ENCODE peak calls at places on chromosomes 11 and 22, in six cellular contexts. V is HCT116, A is SK-N-SH, X is K562, I is stomach, N is transverse colon. P is an unnamed sample.
A peak's percentile ranks its signal among the peaks of the same experiment; 100 is the strongest.

GRCh38 chr11:124884340-124884739 is 13.3 kb downstream of the ROBO4 start:
- DNase-seq in N (no peak), A (no peak), V (no peak), X (no peak), I (no peak), P (no peak)

GRCh38 chr11:78032090-78032489 is 9.0 kb upstream of the KCTD14 start:
- DNase-seq in V (no peak), X (no peak), N (no peak), A (peak; percentile 42), I (peak; percentile 72), P (no peak)

GRCh38 chr22:50577987-50578775 is at the start of gene CPT1B:
- DNase-seq in N (no peak), I (no peak), X (peak; percentile 28), A (no peak), V (no peak), P (no peak)

GRCh38 chr11:122664188-122664587 is 8.7 kb downstream of the UBASH3B start:
- DNase-seq in I (no peak), V (no peak), N (no peak), A (no peak), X (no peak), P (no peak)

GRCh38 chr11:126282361-126282741 is 542 bp upstream of the TIRAP start:
- DNase-seq in X (peak; percentile 36), A (peak; percentile 81), I (peak; percentile 34), V (no peak), N (peak; percentile 57), P (peak; percentile 24)

GRCh38 chr22:49229483-49230193 is 598.0 kb downstream of the BRD1 start:
- DNase-seq in N (no peak), I (no peak), X (no peak), V (no peak), A (no peak), P (peak; percentile 1)

GRCh38 chr22:18973264-18974031 is 37.4 kb upstream of the PRODH start:
- DNase-seq in A (no peak), N (no peak), I (no peak), X (peak; percentile 14), V (no peak), P (no peak)

GRCh38 chr11:65574147-65574962 is 1.5 kb upstream of the EHBP1L1 start:
- DNase-seq in N (peak; percentile 90), X (peak; percentile 86), V (peak; percentile 83), I (peak; percentile 89), A (peak; percentile 98), P (peak; percentile 77)

GRCh38 chr11:91707652-91708051 is 517.0 kb upstream of the FAT3 start:
- DNase-seq in X (no peak), N (no peak), V (no peak), A (no peak), I (no peak), P (no peak)

GRCh38 chr11:26263769-26264168 is 68.2 kb upstream of the ANO3 start:
- DNase-seq in V (no peak), I (no peak), A (no peak), N (no peak), X (no peak), P (no peak)

GRCh38 chr22:20235453-20235991 is 32.6 kb downstream of the RTN4R start:
- DNase-seq in I (no peak), N (no peak), X (no peak), A (no peak), V (no peak), P (no peak)

GRCh38 chr11:11979487-11980117 is 28.8 kb downstream of the DKK3 start:
- DNase-seq in N (no peak), I (peak; percentile 60), A (peak; percentile 69), V (no peak), X (no peak), P (no peak)

GRCh38 chr11:117146521-117146920 is 2.4 kb downstream of the PAFAH1B2 start:
- DNase-seq in N (no peak), V (no peak), I (no peak), X (no peak), A (no peak), P (no peak)

GRCh38 chr11:100687032-100687629 is at the start of gene ARHGAP42:
- DNase-seq in V (no peak), X (peak; percentile 44), N (peak; percentile 77), I (peak; percentile 70), A (peak; percentile 42), P (peak; percentile 49)

GRCh38 chr11:107957109-107957588 is 28.9 kb downstream of the RAB39A start:
- DNase-seq in A (peak; percentile 78), N (no peak), V (no peak), I (no peak), X (no peak), P (no peak)

GRCh38 chr11:123405123-123405592 is 24.9 kb upstream of the GRAMD1B start:
- DNase-seq in A (no peak), N (no peak), X (no peak), V (no peak), I (no peak), P (no peak)

GRCh38 chr22:26656896-26657851 is at the start of gene MIAT:
- DNase-seq in I (peak; percentile 40), N (peak; percentile 64), A (peak; percentile 84), V (no peak), X (peak; percentile 51), P (no peak)

GRCh38 chr22:50691521-50691920 is 18.9 kb downstream of the SHANK3 start:
- DNase-seq in X (peak; percentile 25), I (no peak), N (peak; percentile 23), V (peak; percentile 29), A (no peak), P (no peak)

GRCh38 chr11:69636512-69636866 is 4.5 kb upstream of the CCND1 start:
- DNase-seq in V (peak; percentile 80), X (no peak), I (peak; percentile 62), N (peak; percentile 73), A (no peak), P (no peak)

GRCh38 chr11:102546427-102546826 is 15.9 kb upstream of the MMP7 start:
- DNase-seq in N (no peak), I (no peak), A (no peak), V (no peak), X (no peak), P (no peak)

GRCh38 chr11:120952503-120953229 is 71.2 kb upstream of the TBCEL start:
- DNase-seq in A (peak; percentile 89), I (peak; percentile 73), V (peak; percentile 61), X (peak; percentile 87), N (peak; percentile 79), P (peak; percentile 74)

GRCh38 chr11:122706261-122706660 is 50.7 kb downstream of the UBASH3B start:
- DNase-seq in I (no peak), A (no peak), V (no peak), N (no peak), X (no peak), P (no peak)

GRCh38 chr11:77873345-77873744 is 52.4 kb downstream of the AAMDC start:
- DNase-seq in V (no peak), N (no peak), A (no peak), I (no peak), X (no peak), P (no peak)

GRCh38 chr11:2312232-2313042 is 10.6 kb downstream of the TSPAN32 start:
- DNase-seq in V (no peak), I (no peak), X (no peak), N (no peak), A (peak; percentile 36), P (no peak)

GRCh38 chr11:95588821-95589220 is 200.8 kb downstream of the FAM76B start:
- DNase-seq in V (no peak), N (no peak), A (no peak), X (no peak), I (no peak), P (no peak)

GRCh38 chr11:120746395-120746794 is 234.8 kb downstream of the GRIK4 start:
- DNase-seq in V (no peak), X (no peak), A (no peak), N (no peak), I (no peak), P (no peak)

GRCh38 chr11:79290766-79291165 is 150.1 kb downstream of the TENM4 start:
- DNase-seq in X (no peak), A (no peak), V (no peak), I (no peak), N (no peak), P (no peak)

GRCh38 chr11:79438631-79439429 is 2.0 kb downstream of the TENM4 start:
- DNase-seq in A (peak; percentile 65), I (no peak), X (no peak), N (peak; percentile 18), V (no peak), P (no peak)

GRCh38 chr11:107018274-107018901 is at the start of gene GUCY1A2:
- DNase-seq in A (peak; percentile 62), I (no peak), N (no peak), V (no peak), X (no peak), P (peak; percentile 11)

GRCh38 chr11:36214976-36215687 is 74.1 kb downstream of the COMMD9 start:
- DNase-seq in I (no peak), X (no peak), N (no peak), V (no peak), A (no peak), P (no peak)

GRCh38 chr11:102560555-102561011 is 30.0 kb upstream of the MMP7 start:
- DNase-seq in V (no peak), X (no peak), A (no peak), N (peak; percentile 15), I (no peak), P (peak; percentile 78)

GRCh38 chr22:20414450-20414849 is 20.5 kb downstream of the ZNF74 start:
- DNase-seq in V (no peak), N (no peak), I (no peak), X (no peak), A (no peak), P (no peak)

GRCh38 chr11:74366576-74366975 is 31.7 kb downstream of the PGM2L1 start:
- DNase-seq in A (no peak), X (no peak), I (no peak), N (no peak), V (no peak), P (no peak)

GRCh38 chr11:115606223-115607220 is 102.3 kb upstream of the CADM1 start:
- DNase-seq in I (peak; percentile 31), V (no peak), A (peak; percentile 69), X (no peak), N (no peak), P (peak; percentile 15)
- H3K4me3 ChIP-seq in I (no peak overlapping the region), V (no peak overlapping the region), A (no peak overlapping the region), X (no peak overlapping the region), N (no peak overlapping the region), P (no peak overlapping the region)

DNA sequence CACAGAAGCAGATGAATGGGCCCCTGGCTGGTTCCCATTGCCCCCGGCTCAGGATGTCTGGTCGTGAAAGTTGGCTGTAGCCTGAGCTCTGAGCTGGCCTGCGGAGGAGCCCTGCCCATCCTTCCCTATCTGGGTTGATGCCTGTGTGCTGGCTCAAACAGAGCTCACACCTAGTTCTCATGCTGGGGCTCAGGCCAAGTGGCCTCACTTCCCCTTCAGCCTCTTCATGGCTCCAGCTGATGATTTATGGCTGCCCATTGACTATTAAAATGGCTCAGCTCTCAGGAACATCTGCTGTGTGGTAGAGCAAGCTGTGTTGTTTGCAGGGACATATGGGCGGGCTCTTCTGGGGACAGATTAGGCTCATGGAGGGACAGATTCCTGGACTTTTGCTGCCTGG is 64.7 kb downstream of the ADAMTS15 start:
- DNase-seq in N (peak; percentile 49), V (no peak), A (no peak), X (no peak), I (peak; percentile 69), P (peak; percentile 72)
- TF ChIP-seq POLR2AphosphoS5 in N (peak; percentile 76), V (no peak), A (no peak), X (no peak), I (peak; percentile 40), P (peak; percentile 87)

GRCh38 chr22:23695748-23696325 is 5.0 kb downstream of the RGL4 start:
- DNase-seq in I (no peak), N (no peak), X (no peak), A (no peak), V (no peak), P (no peak)
- H3K4me3 ChIP-seq in I (no peak overlapping the region), N (no peak overlapping the region), X (no peak overlapping the region), A (no peak overlapping the region), V (no peak overlapping the region), P (no peak overlapping the region)

GRCh38 chr22:23750744-23751440 is at the start of gene ZNF70:
- DNase-seq in X (peak; percentile 85), V (peak; percentile 69), N (peak; percentile 93), I (peak; percentile 95), A (peak; percentile 97), P (peak; percentile 92)
- TF ChIP-seq POLR2AphosphoS5 in X (peak; percentile 60), V (peak; percentile 50), N (peak; percentile 67), I (peak; percentile 70), A (peak; percentile 66), P (peak; percentile 32)